ENCODE peak calls at places on chromosomes 6 and 20, in seven cellular contexts. P, M, O, T, E, B and J are unnamed samples.

GRCh38 chr20:62418709-62419487 is 8.4 kb downstream of the RBBP8NL start:
- DNase-seq in B (no peak), P (no peak), M (no peak), E (no peak), T (peak), O (no peak), J (no peak)

GRCh38 chr20:44586986-44587980 is 4.9 kb downstream of the PKIG start:
- DNase-seq in P (no peak), M (no peak), E (no peak), B (no peak), O (no peak), T (no peak), J (no peak)

GRCh38 chr6:105344971-105345370 is 57.9 kb downstream of the PREP start:
- DNase-seq in T (no peak), P (no peak), B (no peak), E (no peak), M (no peak), O (no peak), J (no peak)

GRCh38 chr6:90304308-90304707 is 7.7 kb upstream of the BACH2 start:
- DNase-seq in T (no peak), E (no peak), P (no peak), M (no peak), B (no peak), O (no peak), J (no peak)

GRCh38 chr6:41460742-41461336 is 85.3 kb upstream of the FOXP4 start:
- DNase-seq in T (peak), E (no peak), P (peak), M (no peak), O (no peak), B (no peak), J (no peak)

GRCh38 chr6:12012566-12013367 is 655 bp downstream of the HIVEP1 start:
- DNase-seq in O (peak), M (peak), P (no peak), E (peak), B (peak), T (peak), J (peak)

GRCh38 chr6:88268508-88268907 is 102.4 kb upstream of the CNR1 start:
- DNase-seq in O (no peak), B (no peak), T (no peak), P (no peak), E (no peak), M (no peak), J (no peak)

GRCh38 chr6:62479722-62480121 is 193.7 kb upstream of the KHDRBS2 start:
- DNase-seq in T (no peak), E (no peak), O (no peak), M (no peak), P (no peak), B (no peak), J (no peak)

GRCh38 chr6:38801305-38801704 is 86.2 kb downstream of the DNAH8 start:
- DNase-seq in E (no peak), O (no peak), T (no peak), M (no peak), P (no peak), B (no peak), J (no peak)

GRCh38 chr6:105204768-105205167 is 25.0 kb upstream of the POPDC3 start:
- DNase-seq in M (no peak), O (no peak), T (no peak), P (no peak), B (no peak), E (no peak), J (no peak)

GRCh38 chr20:19885981-19886665 is 128.1 kb downstream of the RIN2 start:
- DNase-seq in E (peak), P (no peak), O (peak), M (peak), T (no peak), B (peak), J (peak)

GRCh38 chr20:4151991-4152695 is 136.8 kb upstream of the RNF24 start:
- DNase-seq in E (peak), T (no peak), M (peak), O (no peak), B (no peak), P (no peak), J (peak)

GRCh38 chr6:129749749-129750120 is 39.8 kb upstream of the ARHGAP18 start:
- DNase-seq in T (no peak), B (no peak), M (no peak), E (no peak), P (peak), O (no peak), J (no peak)
- TF ChIP-seq POLR2AphosphoS5 in T (no peak), B (no peak), M (no peak), E (no peak), P (no peak), O (no peak), J (no peak)

DNA sequence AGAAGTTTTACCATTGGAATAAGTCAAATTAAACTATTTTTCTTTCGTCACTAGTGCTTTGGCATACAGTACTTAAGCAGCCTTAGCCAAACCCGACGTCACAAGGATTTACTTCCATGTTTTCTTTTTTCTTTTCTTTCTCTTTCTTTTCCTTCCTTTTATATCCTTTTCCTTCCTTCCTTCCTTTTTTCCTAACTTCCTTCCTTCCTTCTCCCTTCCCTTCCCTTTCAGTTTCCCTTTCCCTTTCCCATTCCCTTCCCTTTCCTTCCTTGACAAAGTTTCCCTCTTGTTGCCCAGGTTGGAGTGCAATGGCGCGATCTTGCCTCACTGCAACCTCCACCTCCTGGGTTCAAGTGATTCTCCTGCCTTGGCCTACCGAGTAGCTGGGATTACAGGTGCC is 9.9 kb downstream of the ULBP3 start:
- DNase-seq in E (no peak), P (no peak), T (no peak), B (no peak), M (no peak), O (no peak), J (no peak)
- H3K4me3 ChIP-seq in E (no peak), P (no peak), T (no peak), B (no peak), M (no peak), O (no peak), J (no peak)

GRCh38 chr6:32167761-32168262 is 3.4 kb downstream of the EGFL8 start:
- DNase-seq in M (no peak), P (no peak), B (no peak), O (no peak), E (no peak), T (peak), J (no peak)

GRCh38 chr6:32168807-32169206 is 4.4 kb downstream of the EGFL8 start:
- DNase-seq in B (no peak), O (no peak), P (no peak), T (peak), E (no peak), M (no peak), J (no peak)

GRCh38 chr6:32168350-32168749 is 4.0 kb downstream of the EGFL8 start:
- DNase-seq in T (peak), E (no peak), B (no peak), M (no peak), O (no peak), P (no peak), J (no peak)

GRCh38 chr6:32170294-32170693 is 5.6 kb downstream of the AGPAT1 start:
- DNase-seq in O (no peak), P (no peak), B (no peak), M (no peak), T (no peak), E (no peak), J (no peak)

GRCh38 chr6:32169211-32169610 is 4.8 kb downstream of the EGFL8 start:
- DNase-seq in T (no peak), E (no peak), P (no peak), O (no peak), B (no peak), M (no peak), J (no peak)
- TF ChIP-seq POLR2A in T (peak), E (no peak), P (no peak), O (no peak), B (no peak), M (no peak), J (no peak)

GRCh38 chr6:96900873-96901272 is 3.2 kb upstream of the NDUFAF4 start:
- DNase-seq in M (no peak), E (no peak), T (no peak), B (no peak), P (no peak), O (no peak), J (no peak)

GRCh38 chr6:96899599-96899998 is 1.9 kb upstream of the NDUFAF4 start:
- DNase-seq in B (no peak), E (no peak), O (no peak), T (no peak), M (no peak), P (no peak), J (no peak)

GRCh38 chr6:96899019-96899418 is 1.3 kb upstream of the NDUFAF4 start:
- DNase-seq in T (no peak), P (peak), M (no peak), E (no peak), B (peak), O (no peak), J (no peak)

GRCh38 chr6:96898241-96898851 is 655 bp upstream of the NDUFAF4 start:
- DNase-seq in T (peak), E (no peak), O (no peak), M (no peak), B (no peak), P (no peak), J (no peak)

DNA sequence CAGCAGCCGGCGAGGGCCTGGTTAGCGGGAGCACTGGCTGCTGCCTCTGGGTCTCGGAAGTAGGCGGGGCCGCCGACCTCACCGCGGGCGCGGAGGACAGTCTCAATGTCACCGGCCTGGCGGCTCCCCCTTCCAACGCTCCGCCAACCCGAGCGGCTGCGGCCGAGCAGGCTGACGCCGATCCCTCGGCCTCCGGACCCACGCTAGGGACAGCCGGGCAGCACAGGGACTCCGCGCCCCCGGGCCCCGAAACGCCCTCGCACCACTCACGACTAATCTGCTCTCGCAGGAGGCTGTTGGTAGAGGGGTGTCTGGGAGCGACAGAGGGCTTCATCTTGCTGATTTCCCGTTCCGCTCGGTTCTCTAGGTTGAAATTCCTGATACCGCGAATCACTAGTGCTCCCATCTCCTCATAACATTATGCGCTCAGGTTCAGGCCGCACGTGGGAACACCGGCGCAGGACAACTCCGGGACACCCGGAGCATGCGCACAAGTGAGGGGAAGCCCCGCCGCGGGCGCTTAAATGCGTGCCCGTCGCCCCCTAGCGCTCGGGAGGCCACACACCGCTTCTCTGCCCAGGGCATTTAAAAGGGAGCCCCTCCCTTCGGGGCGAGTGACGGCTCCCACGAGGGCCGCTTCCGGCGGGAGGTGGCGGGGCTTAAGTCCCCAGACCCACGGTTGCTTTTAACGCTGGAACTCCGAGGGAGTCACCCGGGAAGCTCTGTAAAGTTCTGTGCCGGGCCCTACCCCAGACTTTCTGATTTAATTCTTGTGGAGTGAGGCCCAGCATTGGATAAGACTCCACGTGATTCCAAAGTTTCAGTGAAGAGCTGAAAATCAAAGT is at the start of gene NDUFAF4:
- DNase-seq in P (peak), E (peak), M (peak), B (peak), T (peak), O (peak), J (peak)
- TF ChIP-seq POLR2AphosphoS5 in P (peak), E (no peak), M (peak), B (peak), T (peak), O (peak), J (peak)

DNA sequence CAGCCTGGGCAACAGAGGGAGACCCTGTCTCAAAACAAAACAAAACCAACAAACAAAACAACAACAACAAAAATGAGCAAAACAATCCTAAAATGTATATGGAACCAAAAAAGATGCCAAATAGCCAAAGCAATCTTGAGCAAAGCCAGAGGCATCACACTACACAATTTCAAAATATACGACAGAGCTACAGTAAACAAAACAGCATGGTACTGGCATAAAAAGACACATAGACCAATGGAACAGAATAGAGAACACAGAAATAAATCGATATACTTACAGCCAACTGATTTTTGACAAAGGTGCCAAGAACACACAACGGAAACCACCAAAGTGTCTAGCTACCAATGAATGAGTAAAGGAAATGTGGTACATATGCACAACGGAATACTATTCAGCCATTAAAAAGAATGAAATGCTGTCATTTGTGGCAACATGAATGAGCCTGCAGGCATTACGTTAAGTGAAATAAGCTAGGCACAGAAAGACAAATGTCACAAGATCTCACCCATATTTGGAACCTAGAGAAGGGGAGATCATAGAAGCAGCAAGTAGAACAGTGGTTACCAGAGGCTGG is 16.4 kb downstream of the PXDC1 start:
- DNase-seq in O (no peak), P (no peak), E (no peak), B (no peak), T (no peak), M (no peak), J (no peak)
- H3K4me3 ChIP-seq in O (no peak), P (no peak), E (no peak), B (no peak), T (no peak), M (no peak), J (no peak)

GRCh38 chr20:8986631-8987030 is 82.3 kb upstream of the PLCB4 start:
- DNase-seq in O (no peak), P (no peak), E (no peak), M (no peak), T (no peak), B (no peak), J (no peak)
- TF ChIP-seq POLR2A in O (no peak), P (no peak), E (no peak), M (no peak), T (no peak), B (no peak), J (no peak)

DNA sequence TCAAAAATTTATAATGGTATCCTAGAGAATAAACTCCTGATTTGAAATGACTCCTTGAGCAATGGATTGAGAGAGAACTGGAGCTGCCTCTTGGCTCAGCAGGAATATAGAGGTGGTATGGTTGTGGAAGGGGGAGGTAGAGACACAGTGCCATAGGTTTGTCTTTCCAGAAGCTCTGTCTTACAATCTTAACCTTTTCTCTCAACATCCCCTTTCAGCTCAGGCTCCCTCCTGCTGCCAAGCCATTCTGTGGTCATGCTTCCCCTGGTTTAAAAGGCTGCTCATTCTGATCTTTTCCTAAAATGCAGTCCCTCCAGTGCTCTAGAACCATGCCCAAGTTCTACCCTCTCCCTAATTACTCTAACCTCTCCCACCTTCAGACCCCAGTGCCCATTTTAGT is 518.0 kb upstream of the MARCKS start:
- DNase-seq in M (no peak), O (no peak), T (no peak), E (no peak), B (no peak), P (no peak), J (no peak)
- TF ChIP-seq POLR2AphosphoS5 in M (no peak), O (no peak), T (no peak), E (no peak), B (no peak), P (no peak), J (no peak)

GRCh38 chr6:110491299-110491643 is 14.9 kb upstream of the SLC22A16 start:
- DNase-seq in P (no peak), E (no peak), T (no peak), M (no peak), O (no peak), B (no peak), J (no peak)
- H3K4me3 ChIP-seq in P (no peak), E (no peak), T (no peak), M (no peak), O (no peak), B (no peak), J (no peak)